ENCODE peak calls at places on chromosome 5, in six cellular contexts. I, M, N, B, H and J are unnamed samples.
A peak's percentile ranks its signal among the peaks of the same experiment; 100 is the strongest.

GRCh38 chr5:179819296-179820126 is 1.2 kb upstream of the SQSTM1 start:
- DNase-seq in H (peak; percentile 77), M (peak; percentile 70), B (no peak), N (peak; percentile 73), I (peak; percentile 51), J (no peak)

GRCh38 chr5:34743878-34744277 is 87.8 kb downstream of the RAI14 start:
- DNase-seq in M (no peak), I (no peak), B (no peak), H (peak; percentile 96), N (no peak), J (no peak)

GRCh38 chr5:135072357-135073247 is 38.6 kb upstream of the PITX1 start:
- DNase-seq in H (no peak), B (no peak), N (no peak), I (no peak), M (no peak), J (no peak)

GRCh38 chr5:153623906-153624765 is 133.7 kb downstream of the GRIA1 start:
- DNase-seq in H (peak; percentile 69), M (no peak), B (no peak), N (no peak), I (no peak), J (no peak)

GRCh38 chr5:142293486-142293885 is 31.3 kb downstream of the SPRY4 start:
- DNase-seq in M (no peak), H (peak; percentile 71), I (no peak), N (no peak), B (no peak), J (no peak)

GRCh38 chr5:174751154-174751990 is 27.0 kb downstream of the MSX2 start:
- DNase-seq in H (no peak), B (no peak), M (no peak), I (no peak), N (no peak), J (no peak)

GRCh38 chr5:77771452-77771851 is 4.7 kb downstream of the TBCA start:
- DNase-seq in B (no peak), I (no peak), M (no peak), N (no peak), H (no peak), J (no peak)

GRCh38 chr5:167488371-167488770 is 803.1 kb upstream of the WWC1 start:
- DNase-seq in H (no peak), B (no peak), I (no peak), N (no peak), M (no peak), J (no peak)

GRCh38 chr5:119344231-119344630 is 11.6 kb upstream of the TNFAIP8 start:
- DNase-seq in M (no peak), I (no peak), N (no peak), B (no peak), H (no peak), J (no peak)

GRCh38 chr5:151819830-151820229 is 48.1 kb downstream of the G3BP1 start:
- DNase-seq in I (no peak), B (no peak), N (no peak), H (no peak), M (no peak), J (no peak)

GRCh38 chr5:134106991-134107701 is 7.3 kb upstream of the TCF7 start:
- DNase-seq in B (no peak), M (no peak), I (no peak), N (no peak), H (no peak), J (no peak)

GRCh38 chr5:620586-621180 is 8.5 kb downstream of the CEP72 start:
- DNase-seq in N (no peak), B (no peak), H (no peak), I (no peak), M (peak; percentile 6), J (no peak)

GRCh38 chr5:58462623-58463230 is 2.8 kb upstream of the PLK2 start:
- DNase-seq in I (no peak), H (peak; percentile 72), B (no peak), M (no peak), N (peak; percentile 85), J (peak; percentile 38)

GRCh38 chr5:159206368-159206767 is 3.0 kb downstream of the RNF145 start:
- DNase-seq in I (no peak), H (peak; percentile 7), B (no peak), M (no peak), N (peak; percentile 60), J (no peak)

GRCh38 chr5:116557669-116558271 is 16.9 kb downstream of the SEMA6A start:
- DNase-seq in H (peak; percentile 8), M (no peak), I (no peak), B (no peak), N (peak; percentile 60), J (peak; percentile 23)

GRCh38 chr5:81180780-81181179 is 52.3 kb upstream of the CKMT2 start:
- DNase-seq in B (no peak), M (no peak), N (peak; percentile 73), I (no peak), H (no peak), J (no peak)

GRCh38 chr5:79702606-79703380 is 13.2 kb downstream of the CMYA5 start:
- DNase-seq in N (peak; percentile 63), M (no peak), B (peak; percentile 6), I (no peak), H (no peak), J (peak; percentile 12)

GRCh38 chr5:1723476-1723875 is 76.2 kb downstream of the MRPL36 start:
- DNase-seq in M (no peak), I (no peak), H (no peak), B (no peak), N (no peak), J (no peak)

GRCh38 chr5:156581725-156582124 is 254.8 kb downstream of the SGCD start:
- DNase-seq in B (no peak), H (no peak), M (no peak), N (no peak), I (no peak), J (no peak)

GRCh38 chr5:137794863-137795262 is 40.7 kb upstream of the HNRNPA0 start:
- DNase-seq in H (no peak), B (no peak), M (no peak), I (no peak), N (no peak), J (no peak)

GRCh38 chr5:91183743-91184142 is 199.4 kb downstream of the ARRDC3 start:
- DNase-seq in B (no peak), H (no peak), N (no peak), I (no peak), M (no peak), J (no peak)

GRCh38 chr5:24535646-24536045 is 109.1 kb downstream of the CDH10 start:
- DNase-seq in H (no peak), I (no peak), B (no peak), M (no peak), N (no peak), J (no peak)

GRCh38 chr5:157998021-157998504 is 139.1 kb upstream of the CLINT1 start:
- DNase-seq in I (no peak), B (no peak), M (no peak), H (peak; percentile 26), N (no peak), J (no peak)

GRCh38 chr5:150210644-150211043 is 20.8 kb downstream of the SLC6A7 start:
- DNase-seq in N (no peak), M (no peak), B (no peak), H (no peak), I (no peak), J (no peak)

GRCh38 chr5:61625682-61626620 is 293.9 kb downstream of the ZSWIM6 start:
- DNase-seq in H (peak; percentile 11), N (no peak), I (peak; percentile 30), M (peak; percentile 38), B (no peak), J (no peak)

GRCh38 chr5:61624966-61625681 is 293.1 kb downstream of the ZSWIM6 start:
- DNase-seq in H (no peak), I (no peak), B (no peak), M (no peak), N (no peak), J (no peak)

GRCh38 chr5:61623401-61624069 is 291.5 kb downstream of the ZSWIM6 start:
- DNase-seq in H (no peak), B (no peak), M (no peak), I (no peak), N (peak; percentile 54), J (no peak)

GRCh38 chr5:61626639-61627282 is 294.7 kb downstream of the ZSWIM6 start:
- DNase-seq in I (no peak), H (no peak), B (no peak), N (no peak), M (no peak), J (no peak)

DNA sequence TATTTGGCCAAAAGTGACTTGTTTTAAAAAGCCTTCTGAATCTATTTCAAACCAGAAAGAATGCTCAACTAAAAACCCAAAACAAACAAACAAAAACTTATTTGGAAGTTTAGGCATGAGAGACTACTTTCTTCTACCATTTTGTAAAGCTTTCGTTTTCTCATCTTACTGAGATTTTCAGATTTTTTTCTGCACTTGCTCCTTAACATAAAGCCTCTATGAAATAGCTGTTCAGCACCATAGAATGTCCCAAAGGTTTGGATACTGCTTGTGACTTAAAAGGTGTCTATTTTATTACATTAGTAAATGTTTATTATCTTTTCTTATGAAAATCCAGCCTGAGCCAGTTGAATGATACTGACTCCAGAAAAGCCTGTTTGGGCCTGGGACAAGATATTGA is 292.5 kb downstream of the ZSWIM6 start:
- DNase-seq in I (no peak), H (no peak), M (no peak), N (no peak), B (no peak), J (no peak)
- H3K4me3 ChIP-seq in I (no peak overlapping the region), H (no peak overlapping the region), M (no peak overlapping the region), N (no peak overlapping the region), B (no peak overlapping the region), J (no peak overlapping the region)

DNA sequence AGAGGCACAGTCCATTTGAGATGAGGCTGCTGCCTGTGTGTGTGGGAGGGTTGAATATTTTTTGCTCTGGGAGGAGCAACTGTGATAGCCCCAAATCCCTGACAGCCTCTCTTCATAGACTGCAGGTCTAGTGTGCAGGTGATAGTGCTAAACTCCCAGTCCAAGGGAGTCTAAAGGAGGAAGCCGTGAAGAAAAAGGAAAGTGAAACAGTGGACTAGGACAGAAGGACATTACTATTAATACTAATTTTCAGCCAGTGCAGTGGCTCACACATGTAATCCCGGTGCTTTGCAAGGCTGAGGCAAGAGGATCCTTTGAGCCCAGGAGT is 295.0 kb downstream of the PDE4D start:
- DNase-seq in H (no peak), I (no peak), B (no peak), M (no peak), N (no peak), J (no peak)
- H3K4me3 ChIP-seq in H (no peak overlapping the region), I (peak overlapping the region; percentile 34), B (no peak overlapping the region), M (no peak overlapping the region), N (no peak overlapping the region), J (no peak overlapping the region)

GRCh38 chr5:109062669-109063068 is 315.0 kb downstream of the FER start:
- DNase-seq in H (no peak), B (no peak), I (no peak), N (no peak), M (no peak), J (no peak)
- H3K4me3 ChIP-seq in H (no peak overlapping the region), B (no peak overlapping the region), I (no peak overlapping the region), N (no peak overlapping the region), M (no peak overlapping the region), J (no peak overlapping the region)

GRCh38 chr5:100889165-100889564 is 13.9 kb downstream of the ST8SIA4 start:
- DNase-seq in M (no peak), I (no peak), N (peak; percentile 83), B (no peak), H (no peak), J (peak; percentile 92)

GRCh38 chr5:100889896-100890295 is 13.2 kb downstream of the ST8SIA4 start:
- DNase-seq in I (no peak), N (peak; percentile 45), H (no peak), B (no peak), M (no peak), J (no peak)

GRCh38 chr5:100896054-100896453 is 7.0 kb downstream of the ST8SIA4 start:
- DNase-seq in H (no peak), I (no peak), M (no peak), N (no peak), B (no peak), J (no peak)

GRCh38 chr5:100890514-100891008 is 12.5 kb downstream of the ST8SIA4 start:
- DNase-seq in B (no peak), M (no peak), N (peak; percentile 62), H (no peak), I (no peak), J (no peak)
- H3K4me3 ChIP-seq in B (no peak overlapping the region), M (no peak overlapping the region), N (peak overlapping the region; percentile 27), H (no peak overlapping the region), I (peak overlapping the region; percentile 30), J (peak overlapping the region; percentile 42)